ENCODE peak calls at places on chromosomes 6 and 20, in six cellular contexts. U is H1, M is neuronal stem cell, Y is IMR-90, E is H9, G is trophoblast cell. T is an unnamed sample.

GRCh38 chr6:99607416-99608036 is 893 bp downstream of the PRDM13 start:
- DNase-seq in U (peak), M (no peak), Y (no peak), E (no peak), G (no peak), T (no peak)

GRCh38 chr6:142350309-142350708 is 48.5 kb downstream of the ADGRG6 start:
- DNase-seq in U (no peak), M (no peak), Y (no peak), E (no peak), G (no peak), T (no peak)

GRCh38 chr6:5782783-5783567 is 223.8 kb downstream of the NRN1 start:
- DNase-seq in U (no peak), M (no peak), Y (peak), E (no peak), G (peak), T (no peak)

GRCh38 chr6:116016846-116017545 is 43.7 kb downstream of the FRK start:
- DNase-seq in U (no peak), M (no peak), Y (peak), E (no peak), G (no peak), T (no peak)

GRCh38 chr20:2122921-2123320 is 21.3 kb downstream of the STK35 start:
- DNase-seq in U (no peak), M (no peak), Y (peak), E (no peak), G (no peak), T (peak)

GRCh38 chr6:16105874-16106273 is 23.0 kb upstream of the MYLIP start:
- DNase-seq in U (no peak), M (no peak), Y (peak), E (no peak), G (peak), T (peak)

GRCh38 chr20:20837574-20838021 is 125.2 kb upstream of the RALGAPA2 start:
- DNase-seq in U (peak), M (peak), Y (peak), E (peak), G (peak), T (peak)

GRCh38 chr6:16184129-16184528 is 54.3 kb upstream of the GMPR start:
- DNase-seq in U (no peak), M (no peak), Y (peak), E (peak), G (peak), T (peak)

GRCh38 chr6:99356641-99357040 is 7.2 kb upstream of the FAXC start:
- DNase-seq in U (no peak), M (no peak), Y (no peak), E (no peak), G (no peak), T (no peak)

GRCh38 chr6:159978291-159979135 is 9.6 kb downstream of the IGF2R start:
- DNase-seq in U (no peak), M (no peak), Y (no peak), E (no peak), G (no peak), T (peak)

GRCh38 chr6:24903681-24904080 is 32.1 kb downstream of the RIPOR2 start:
- DNase-seq in U (no peak), M (no peak), Y (no peak), E (no peak), G (no peak), T (no peak)

GRCh38 chr20:22402990-22403859 is 181.1 kb downstream of the FOXA2 start:
- DNase-seq in U (no peak), M (peak), Y (no peak), E (no peak), G (no peak), T (peak)

GRCh38 chr6:132161283-132161682 is 210.1 kb upstream of the CCN2 start:
- DNase-seq in U (no peak), M (peak), Y (peak), E (no peak), G (peak), T (peak)

GRCh38 chr6:85058806-85059205 is 294.4 kb upstream of the TBX18 start:
- DNase-seq in U (no peak), M (no peak), Y (no peak), E (no peak), G (no peak), T (no peak)

GRCh38 chr20:63622732-63623131 is 4.2 kb downstream of the GMEB2 start:
- DNase-seq in U (no peak), M (no peak), Y (no peak), E (no peak), G (no peak), T (no peak)

GRCh38 chr6:85388531-85388930 is 61.4 kb upstream of the NT5E start:
- DNase-seq in U (no peak), M (no peak), Y (no peak), E (no peak), G (no peak), T (no peak)

GRCh38 chr20:324177-325042 is 942 bp upstream of the SOX12 start:
- DNase-seq in U (peak), M (peak), Y (peak), E (peak), G (peak), T (peak)

GRCh38 chr6:69775450-69775849 is 21.4 kb downstream of the LMBRD1 start:
- DNase-seq in U (no peak), M (no peak), Y (no peak), E (no peak), G (no peak), T (no peak)

GRCh38 chr6:46419576-46420002 is 71.7 kb downstream of the RCAN2 start:
- DNase-seq in U (peak), M (peak), Y (peak), E (peak), G (peak), T (peak)

GRCh38 chr20:4787069-4787468 is 65.4 kb downstream of the PRND start:
- DNase-seq in U (no peak), M (no peak), Y (peak), E (no peak), G (peak), T (no peak)

DNA sequence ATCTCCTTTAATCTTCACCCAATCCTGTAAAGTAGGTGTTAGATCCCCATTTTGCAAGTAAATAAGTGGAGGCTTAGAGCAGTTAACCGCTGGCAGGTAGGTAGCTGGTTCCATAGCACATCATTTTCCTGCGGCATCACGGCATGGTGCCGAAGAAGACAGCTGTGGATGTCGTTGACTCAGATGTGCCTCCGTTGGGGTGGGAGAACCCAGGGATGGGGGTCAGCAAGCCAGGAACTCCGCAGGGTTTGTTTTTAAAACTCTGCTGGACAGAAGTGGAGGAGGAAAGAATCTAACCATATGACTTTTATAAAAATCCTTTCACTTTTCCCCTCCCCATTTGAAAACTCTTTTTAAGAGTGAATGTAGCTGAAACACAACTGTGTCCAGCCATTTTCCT is 27.8 kb upstream of the PI16 start:
- DNase-seq in U (no peak), M (no peak), Y (no peak), E (no peak), G (no peak), T (no peak)
- H4K91ac ChIP-seq in U (no peak), M (no peak), Y (peak), E (no peak), G (no peak), T (no peak)

GRCh38 chr6:90198758-90199425 is 97.8 kb downstream of the BACH2 start:
- DNase-seq in U (no peak), M (no peak), Y (no peak), E (no peak), G (no peak), T (no peak)

GRCh38 chr6:90197854-90198496 is 98.7 kb downstream of the BACH2 start:
- DNase-seq in U (no peak), M (no peak), Y (peak), E (no peak), G (peak), T (peak)

GRCh38 chr6:90203672-90204071 is 93.0 kb downstream of the BACH2 start:
- DNase-seq in U (no peak), M (no peak), Y (no peak), E (no peak), G (no peak), T (no peak)

GRCh38 chr6:90202156-90202555 is 94.5 kb downstream of the BACH2 start:
- DNase-seq in U (no peak), M (no peak), Y (no peak), E (no peak), G (no peak), T (no peak)

DNA sequence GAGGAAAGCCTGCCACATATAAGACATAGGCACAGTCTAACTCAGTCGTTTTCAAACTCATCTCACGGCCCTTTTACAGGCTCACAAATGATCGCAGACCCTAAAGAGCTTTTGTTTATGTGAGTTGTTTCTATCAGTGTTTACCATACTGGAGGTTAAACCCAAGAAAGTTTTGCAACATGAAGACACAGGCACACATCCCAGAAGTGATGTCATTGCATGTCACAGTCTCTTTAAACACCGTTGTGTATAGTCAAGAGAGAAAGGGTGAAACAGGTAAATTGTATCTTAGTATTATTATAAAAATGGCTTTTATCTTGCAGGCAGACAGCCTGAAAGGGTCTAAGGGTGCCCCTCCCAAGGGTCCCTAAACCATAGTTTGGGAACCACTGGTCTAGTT is 96.7 kb downstream of the BACH2 start:
- DNase-seq in U (no peak), M (no peak), Y (peak), E (no peak), G (no peak), T (peak)
- H4K91ac ChIP-seq in U (no peak), M (no peak), Y (no peak), E (no peak), G (no peak), T (no peak)

GRCh38 chr6:169833258-169833794 is 81.9 kb downstream of the ERMARD start:
- DNase-seq in U (no peak), M (no peak), Y (no peak), E (no peak), G (no peak), T (no peak)
- H4K91ac ChIP-seq in U (no peak), M (no peak), Y (no peak), E (no peak), G (no peak), T (no peak)

GRCh38 chr20:17495826-17496225 is 35.4 kb downstream of the BFSP1 start:
- DNase-seq in U (no peak), M (no peak), Y (no peak), E (no peak), G (no peak), T (no peak)
- H4K91ac ChIP-seq in U (no peak), M (no peak), Y (no peak), E (no peak), G (no peak), T (no peak)

DNA sequence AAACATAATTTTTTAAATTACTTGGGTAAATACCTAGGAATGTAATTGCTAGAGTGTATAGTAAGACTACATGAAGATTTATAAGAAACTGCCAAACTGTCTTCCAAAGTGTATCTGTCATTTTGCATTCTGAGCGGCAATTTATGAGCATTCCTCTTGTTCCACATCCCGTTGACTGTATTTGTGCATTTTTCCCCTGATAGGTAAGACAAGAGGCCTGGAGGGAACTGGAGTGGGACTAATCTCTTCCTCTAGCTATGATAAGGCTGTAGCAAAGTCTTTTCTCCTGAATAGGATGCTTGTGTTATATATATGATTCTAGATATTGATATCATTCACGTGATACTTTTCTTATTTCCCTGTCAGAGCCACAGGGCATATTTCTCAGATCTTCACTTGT is 1557.5 kb downstream of the GRIK2 start:
- DNase-seq in U (no peak), M (no peak), Y (no peak), E (no peak), G (no peak), T (no peak)
- H4K91ac ChIP-seq in U (no peak), M (no peak), Y (no peak), E (no peak), G (no peak), T (no peak)

DNA sequence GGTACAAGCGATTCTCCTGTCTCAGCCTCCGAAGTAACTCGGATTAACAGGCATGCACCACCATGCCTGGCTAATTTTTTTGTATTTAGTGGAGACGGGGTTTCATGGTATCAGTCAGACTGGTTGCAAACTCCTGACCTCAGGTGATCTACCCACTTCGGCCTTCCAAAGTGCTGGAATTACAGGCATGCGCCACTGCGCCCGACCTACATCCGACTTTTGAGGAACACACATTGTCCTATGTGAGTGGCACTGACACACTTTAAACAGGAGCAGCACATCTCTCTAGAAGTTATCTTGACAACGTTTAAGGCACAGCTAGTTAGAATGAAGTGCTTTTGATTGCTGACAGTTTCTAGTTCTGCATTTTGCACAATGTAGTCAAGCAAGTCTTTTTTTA is 26.7 kb downstream of the NEDD9 start:
- DNase-seq in U (peak), M (no peak), Y (no peak), E (no peak), G (peak), T (no peak)
- H4K91ac ChIP-seq in U (no peak), M (no peak), Y (no peak), E (no peak), G (no peak), T (no peak)

GRCh38 chr20:40339661-40340449 is 349.2 kb downstream of the MAFB start:
- DNase-seq in U (no peak), M (no peak), Y (no peak), E (no peak), G (peak), T (peak)

DNA sequence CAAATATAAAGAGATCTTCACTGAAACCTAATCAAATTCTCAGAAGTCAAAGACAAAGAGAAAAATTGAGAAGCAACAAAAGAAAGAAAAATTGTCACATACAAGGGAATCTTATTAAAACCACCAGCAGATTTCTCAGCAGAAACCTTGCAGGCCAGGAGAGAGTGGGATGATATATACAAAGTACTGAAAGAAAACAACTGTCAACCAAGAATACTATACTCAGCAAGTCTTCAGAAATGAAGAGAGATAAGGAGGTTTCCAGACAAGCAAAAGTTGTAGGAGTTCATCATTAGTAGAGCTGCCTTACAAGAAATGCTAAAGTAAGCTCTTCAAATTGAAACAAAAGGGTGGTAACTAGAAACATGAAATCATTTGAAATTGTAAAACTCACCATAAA is 345.6 kb downstream of the MAFB start:
- DNase-seq in U (no peak), M (no peak), Y (no peak), E (no peak), G (no peak), T (no peak)
- H4K91ac ChIP-seq in U (no peak), M (no peak), Y (no peak), E (no peak), G (no peak), T (no peak)

GRCh38 chr6:2481307-2481706 is 235.9 kb upstream of the GMDS start:
- DNase-seq in U (no peak), M (no peak), Y (no peak), E (no peak), G (no peak), T (no peak)

GRCh38 chr6:2478200-2478599 is 232.8 kb upstream of the GMDS start:
- DNase-seq in U (no peak), M (no peak), Y (peak), E (no peak), G (peak), T (no peak)

GRCh38 chr6:2477723-2478122 is 232.3 kb upstream of the GMDS start:
- DNase-seq in U (no peak), M (no peak), Y (no peak), E (no peak), G (peak), T (no peak)

GRCh38 chr6:2482773-2483172 is 237.4 kb upstream of the GMDS start:
- DNase-seq in U (no peak), M (no peak), Y (no peak), E (no peak), G (no peak), T (no peak)

DNA sequence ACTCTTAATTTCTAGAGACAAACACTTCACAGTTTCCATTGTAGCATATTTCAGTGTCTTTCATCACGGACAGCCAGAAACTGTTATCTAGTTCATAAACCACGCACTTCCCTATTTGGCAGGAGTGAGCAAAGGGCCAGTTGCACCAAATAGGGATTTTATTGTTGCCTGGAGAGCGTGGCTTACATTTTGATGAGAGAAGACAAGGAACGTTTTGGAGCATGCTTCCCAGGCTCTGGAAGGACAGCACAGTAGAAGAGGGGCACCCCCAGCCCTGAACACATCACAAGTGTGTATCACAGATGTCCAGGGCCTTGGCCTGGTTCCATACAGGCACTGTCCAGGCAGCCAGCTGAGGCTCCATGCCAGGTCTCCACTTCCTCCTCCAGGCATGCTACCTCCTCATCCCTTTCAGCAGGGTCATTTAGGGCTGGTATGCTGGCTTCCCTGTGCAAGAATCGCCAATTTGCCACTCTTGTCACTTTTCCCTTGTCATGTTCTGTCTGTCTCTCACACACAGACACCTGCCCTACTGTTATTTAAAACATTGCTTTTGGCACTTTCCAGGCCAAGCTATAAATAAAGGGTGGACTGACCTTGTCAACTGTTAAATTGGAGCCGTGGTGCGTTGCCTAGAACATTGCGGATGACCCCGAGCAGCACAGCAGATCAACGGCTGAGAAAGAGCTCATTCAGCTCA is 235.0 kb upstream of the GMDS start:
- DNase-seq in U (no peak), M (no peak), Y (no peak), E (no peak), G (no peak), T (no peak)
- H4K91ac ChIP-seq in U (no peak), M (no peak), Y (no peak), E (no peak), G (no peak), T (no peak)

GRCh38 chr6:136118787-136119186 is 131.3 kb downstream of the MTFR2 start:
- DNase-seq in U (no peak), M (no peak), Y (no peak), E (no peak), G (no peak), T (no peak)
- H4K91ac ChIP-seq in U (no peak), M (no peak), Y (no peak), E (no peak), G (no peak), T (no peak)

GRCh38 chr6:63683071-63683603 is 47.5 kb downstream of the PHF3 start:
- DNase-seq in U (no peak), M (no peak), Y (no peak), E (no peak), G (no peak), T (no peak)
- H4K91ac ChIP-seq in U (no peak), M (no peak), Y (no peak), E (no peak), G (no peak), T (no peak)